ENCODE peak calls at places on chromosome 15, in eight cellular contexts. Q is lung, W is left lung, M is body of pancreas, C is ovary, J is AG04449, B is heart right ventricle, N is BE2C. Y is an unnamed sample.

GRCh38 chr15:70902105-70902504 is 9.5 kb downstream of the LRRC49 start:
- DNase-seq in Q (no peak), W (no peak), M (no peak), C (no peak), J (no peak), B (no peak), N (no peak), Y (no peak)

GRCh38 chr15:62637498-62637897 is 405.0 kb upstream of the TPM1 start:
- DNase-seq in Q (no peak), W (no peak), M (no peak), C (no peak), J (no peak), B (no peak), N (peak), Y (no peak)

GRCh38 chr15:96117275-96117674 is 213.2 kb upstream of the NR2F2 start:
- DNase-seq in Q (no peak), W (no peak), M (no peak), C (no peak), J (no peak), B (no peak), N (no peak), Y (no peak)

GRCh38 chr15:38254065-38254883 is 1.6 kb downstream of the SPRED1 start:
- DNase-seq in Q (peak), W (no peak), M (peak), C (peak), J (no peak), B (no peak), N (peak), Y (peak)

GRCh38 chr15:34085746-34086145 is 15.9 kb downstream of the EMC7 start:
- DNase-seq in Q (no peak), W (no peak), M (no peak), C (no peak), J (no peak), B (no peak), N (no peak), Y (no peak)

GRCh38 chr15:64693134-64693533 is 82.3 kb downstream of the RBPMS2 start:
- DNase-seq in Q (no peak), W (no peak), M (peak), C (no peak), J (peak), B (no peak), N (no peak), Y (no peak)

GRCh38 chr15:76058714-76059319 is 968 bp upstream of the TMEM266 start:
- DNase-seq in Q (no peak), W (no peak), M (peak), C (no peak), J (no peak), B (no peak), N (peak), Y (peak)

GRCh38 chr15:73368301-73369072 is at the start of gene HCN4:
- DNase-seq in Q (no peak), W (no peak), M (no peak), C (no peak), J (no peak), B (peak), N (no peak), Y (peak)

GRCh38 chr15:69474846-69475455 is 22.3 kb downstream of the RPLP1 start:
- DNase-seq in Q (no peak), W (no peak), M (no peak), C (no peak), J (no peak), B (no peak), N (no peak), Y (no peak)

GRCh38 chr15:23594252-23594770 is 28.8 kb downstream of the MKRN3 start:
- DNase-seq in Q (no peak), W (no peak), M (no peak), C (no peak), J (no peak), B (no peak), N (no peak), Y (no peak)

GRCh38 chr15:23599053-23599452 is 33.6 kb downstream of the MKRN3 start:
- DNase-seq in Q (no peak), W (no peak), M (no peak), C (no peak), J (no peak), B (no peak), N (no peak), Y (no peak)

GRCh38 chr15:23595368-23595767 is 29.9 kb downstream of the MKRN3 start:
- DNase-seq in Q (no peak), W (no peak), M (no peak), C (no peak), J (no peak), B (no peak), N (no peak), Y (no peak)

GRCh38 chr15:23602124-23602523 is 36.6 kb downstream of the MKRN3 start:
- DNase-seq in Q (no peak), W (no peak), M (no peak), C (no peak), J (no peak), B (no peak), N (no peak), Y (no peak)

DNA sequence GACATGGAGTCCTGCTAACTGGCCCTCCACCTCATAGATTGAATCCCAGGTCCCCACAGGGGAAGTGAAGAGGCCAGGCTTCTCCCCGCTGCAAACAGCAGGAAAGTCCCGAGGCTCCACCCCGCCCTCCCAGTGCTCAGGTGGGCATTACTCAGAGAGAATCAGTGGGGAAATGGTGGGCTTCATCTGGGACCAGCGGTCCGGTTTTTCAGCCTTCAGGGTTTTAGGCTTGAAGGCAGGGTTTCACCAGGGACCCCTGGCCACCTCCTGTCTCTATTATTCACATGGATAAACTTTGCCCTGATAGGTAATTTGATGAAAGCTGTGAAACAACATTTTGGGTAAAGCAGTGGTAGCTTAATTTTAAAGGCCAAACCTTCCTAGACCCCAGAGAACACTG is 31.3 kb downstream of the MKRN3 start:
- DNase-seq in Q (no peak), W (no peak), M (no peak), C (no peak), J (no peak), B (no peak), N (no peak), Y (no peak)
- H3K4me3 ChIP-seq in Q (no peak), W (no peak), M (no peak), C (no peak), J (no peak), B (no peak), N (no peak), Y (no peak)

GRCh38 chr15:68466876-68467275 is 34.9 kb upstream of the ITGA11 start:
- DNase-seq in Q (no peak), W (no peak), M (no peak), C (no peak), J (no peak), B (no peak), N (no peak), Y (no peak)
- TF ChIP-seq CTCF in Q (no peak), W (no peak), M (no peak), C (no peak), J (no peak), B (no peak), N (no peak), Y (no peak)

GRCh38 chr15:101210058-101210457 is 41.8 kb downstream of the CHSY1 start:
- DNase-seq in Q (no peak), W (no peak), M (no peak), C (no peak), J (no peak), B (no peak), N (no peak), Y (no peak)

GRCh38 chr15:101206173-101206572 is 45.7 kb downstream of the CHSY1 start:
- DNase-seq in Q (no peak), W (no peak), M (no peak), C (no peak), J (no peak), B (no peak), N (peak), Y (no peak)

GRCh38 chr15:101209285-101209821 is 42.5 kb downstream of the CHSY1 start:
- DNase-seq in Q (no peak), W (no peak), M (no peak), C (no peak), J (no peak), B (no peak), N (no peak), Y (no peak)

GRCh38 chr15:101210466-101210865 is 41.4 kb downstream of the CHSY1 start:
- DNase-seq in Q (no peak), W (no peak), M (no peak), C (no peak), J (no peak), B (no peak), N (no peak), Y (no peak)

GRCh38 chr15:101207867-101208288 is 44.0 kb downstream of the CHSY1 start:
- DNase-seq in Q (no peak), W (no peak), M (no peak), C (no peak), J (no peak), B (no peak), N (no peak), Y (no peak)
- H3K4me3 ChIP-seq in Q (no peak), W (no peak), M (no peak), C (no peak), J (no peak), B (no peak), N (no peak), Y (no peak)

DNA sequence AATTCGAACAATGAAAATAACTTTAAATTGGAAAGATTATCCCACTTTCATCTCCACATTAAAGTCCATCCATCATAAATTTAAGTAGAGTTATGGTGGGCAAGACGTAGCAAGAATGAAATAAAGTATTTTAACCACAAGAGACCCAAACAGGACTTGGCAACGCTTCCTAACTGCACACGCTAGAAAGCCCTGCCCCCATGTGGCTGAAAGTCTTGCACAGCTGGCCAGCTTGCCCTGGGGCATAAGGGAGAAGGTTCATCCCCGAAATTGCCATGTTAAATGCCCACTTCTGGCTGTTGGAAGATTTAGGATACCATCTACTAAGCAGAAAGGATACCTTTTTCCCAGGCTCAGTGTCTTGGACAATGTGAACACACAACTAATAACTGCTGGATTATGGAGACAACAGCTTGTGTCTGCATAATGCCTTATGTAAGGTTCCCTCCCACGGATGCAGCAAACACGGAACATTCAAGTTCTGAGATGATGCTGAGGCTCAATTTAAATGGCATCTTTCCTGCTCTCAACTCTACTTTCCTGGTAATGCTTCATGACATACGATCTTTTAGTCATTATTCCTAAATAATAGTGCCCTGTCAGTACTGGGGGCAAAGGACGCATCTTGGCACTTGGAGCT is 116.6 kb upstream of the TJP1 start:
- DNase-seq in Q (no peak), W (no peak), M (no peak), C (no peak), J (no peak), B (no peak), N (no peak), Y (peak)
- TF ChIP-seq CTCF in Q (no peak), W (no peak), M (no peak), C (peak), J (no peak), B (peak), N (peak), Y (peak)

Y was measured in dorsolateral prefrontal cortex.